ENCODE peak calls at places on chromosomes 3 and 15, in four cellular contexts. H is MM.1S, A is astrocyte, Z is psoas muscle. E is an unnamed sample.

GRCh38 chr3:39361252-39361927 is 21.8 kb upstream of the SLC25A38 start:
- DNase-seq in A (no peak), Z (no peak), H (no peak), E (no peak)

GRCh38 chr15:78390242-78390641 is 47.8 kb upstream of the IREB2 start:
- DNase-seq in A (no peak), H (no peak), Z (no peak), E (no peak)

GRCh38 chr3:34646911-34647465 is 848.6 kb downstream of the PDCD6IP start:
- DNase-seq in Z (no peak), H (peak), A (no peak), E (no peak)

GRCh38 chr3:60053518-60054265 is 1003.9 kb upstream of the CFAP20DC start:
- DNase-seq in A (peak), Z (no peak), H (no peak), E (no peak)

GRCh38 chr3:111311709-111312235 is 230.2 kb upstream of the CD96 start:
- DNase-seq in Z (no peak), H (peak), A (peak), E (no peak)

GRCh38 chr3:142844339-142844977 is 44.4 kb downstream of the PCOLCE2 start:
- DNase-seq in Z (no peak), A (peak), H (peak), E (no peak)

GRCh38 chr3:24608701-24609387 is 114.2 kb upstream of the THRB start:
- DNase-seq in A (no peak), Z (peak), H (no peak), E (no peak)

GRCh38 chr3:134609821-134610454 is 40.9 kb downstream of the KY start:
- DNase-seq in Z (no peak), A (no peak), H (no peak), E (no peak)

GRCh38 chr3:50226888-50227389 is 9.1 kb upstream of the GNAI2 start:
- DNase-seq in H (peak), A (no peak), Z (peak), E (no peak)

GRCh38 chr15:76206325-76206976 is 104.8 kb downstream of the ETFA start:
- DNase-seq in A (peak), Z (peak), H (no peak), E (peak)

GRCh38 chr3:117531078-117531477 is 821.5 kb downstream of the TUSC7 start:
- DNase-seq in Z (no peak), A (peak), H (no peak), E (no peak)

GRCh38 chr3:33219175-33219487 is 521 bp upstream of the SUSD5 start:
- DNase-seq in H (no peak), Z (no peak), A (no peak), E (no peak)
- H3K4me3 ChIP-seq in H (peak), Z (peak), A (peak), E (peak)

DNA sequence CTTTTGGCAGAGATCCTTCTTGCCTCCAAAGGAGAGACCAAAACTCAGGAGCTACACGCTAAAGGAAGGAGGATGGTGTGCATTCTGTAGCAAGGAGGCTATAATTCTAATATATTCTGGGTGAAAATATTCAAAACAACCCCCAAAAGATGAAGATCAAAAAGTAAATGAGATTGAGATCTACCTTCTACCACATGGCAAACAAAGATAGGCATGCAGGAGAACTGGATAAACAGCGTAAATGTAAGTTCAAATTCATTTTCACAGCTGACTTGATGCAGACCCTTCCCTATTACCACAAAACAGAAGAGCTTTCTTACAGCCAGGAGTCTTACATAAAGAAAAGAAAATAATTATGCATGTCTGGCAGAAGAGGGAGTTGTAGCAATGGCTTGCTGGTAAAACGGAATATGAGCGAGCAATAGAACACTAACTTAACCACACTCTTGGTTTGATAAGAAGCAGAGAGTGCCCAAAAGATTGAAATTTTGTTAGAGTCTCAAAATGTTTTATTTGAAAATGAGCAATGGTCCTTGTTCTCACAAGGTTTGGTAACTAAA is 272.7 kb downstream of the MECOM start:
- DNase-seq in H (no peak), A (peak), Z (no peak), E (no peak)
- TF ChIP-seq CTCF in H (no peak), A (no peak), Z (no peak), E (no peak)

GRCh38 chr3:42045719-42046243 is 45.4 kb upstream of the TRAK1 start:
- DNase-seq in A (no peak), H (no peak), Z (no peak), E (no peak)
- H3K27ac ChIP-seq in A (peak), H (no peak), Z (peak), E (peak)

GRCh38 chr3:27721717-27722564 is at the start of gene EOMES:
- DNase-seq in H (peak), A (peak), Z (peak), E (no peak)
- H3K4me3 ChIP-seq in H (peak), A (peak), Z (peak), E (no peak)

GRCh38 chr3:62134061-62134496 is 239.3 kb downstream of the FEZF2 start:
- DNase-seq in H (no peak), A (peak), Z (peak), E (peak)

GRCh38 chr3:62133015-62133414 is 240.3 kb downstream of the FEZF2 start:
- DNase-seq in H (no peak), A (no peak), Z (no peak), E (no peak)

GRCh38 chr3:62131050-62131449 is 242.3 kb downstream of the FEZF2 start:
- DNase-seq in Z (no peak), H (no peak), A (no peak), E (no peak)

GRCh38 chr3:62132027-62132590 is 241.2 kb downstream of the FEZF2 start:
- DNase-seq in A (no peak), H (no peak), Z (no peak), E (no peak)

DNA sequence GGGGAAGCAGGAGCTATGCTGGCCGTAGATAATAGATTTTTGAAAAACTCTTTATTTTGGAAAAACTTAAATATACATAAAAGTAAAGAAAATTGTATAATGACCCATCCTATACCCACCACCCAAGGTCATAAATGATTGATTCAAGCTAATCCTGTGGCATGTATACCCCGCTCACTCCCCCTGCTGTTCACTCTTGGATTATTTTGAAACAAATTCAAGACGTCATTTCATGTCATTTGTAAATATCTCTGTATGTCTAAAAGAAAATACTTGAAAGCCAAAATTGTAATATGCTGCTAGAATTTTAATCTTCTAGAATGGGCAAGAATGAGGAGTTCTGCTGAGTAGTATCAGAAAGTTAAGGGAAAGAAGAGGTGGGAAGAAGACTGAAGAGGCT is 241.7 kb downstream of the FEZF2 start:
- DNase-seq in H (no peak), Z (no peak), A (no peak), E (no peak)
- TF ChIP-seq CTCF in H (no peak), Z (peak), A (peak), E (no peak)

GRCh38 chr15:40593588-40594428 is at the start of gene KNL1:
- DNase-seq in A (peak), H (peak), Z (peak), E (peak)

GRCh38 chr15:40595773-40596172 is 1.7 kb downstream of the KNL1 start:
- DNase-seq in A (no peak), H (no peak), Z (no peak), E (no peak)

GRCh38 chr15:40595219-40595618 is 1.2 kb downstream of the KNL1 start:
- DNase-seq in A (no peak), H (no peak), Z (no peak), E (no peak)

GRCh38 chr15:40593130-40593529 is 919 bp upstream of the KNL1 start:
- DNase-seq in Z (no peak), H (peak), A (no peak), E (no peak)

DNA sequence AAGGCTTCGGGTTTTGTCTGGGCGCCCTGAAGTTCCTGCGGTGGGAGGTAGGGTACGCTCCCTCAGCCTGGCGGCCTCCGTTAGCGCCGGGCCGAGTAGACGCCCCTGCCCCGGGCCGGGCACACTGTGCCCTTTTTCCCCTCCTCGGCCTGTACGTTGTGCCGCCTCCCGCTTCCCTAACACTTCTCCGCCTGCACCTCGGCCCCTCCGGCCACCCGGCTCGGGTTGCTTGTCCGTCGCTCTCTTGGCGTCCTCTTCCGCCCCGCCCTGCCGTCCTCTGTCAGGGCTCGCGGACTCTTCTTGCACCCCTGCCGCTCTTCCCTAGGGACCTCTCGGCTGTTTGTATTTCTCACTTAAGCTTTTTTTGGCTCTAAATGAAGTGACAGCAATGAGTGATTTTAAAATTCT is 384 bp downstream of the KNL1 start:
- DNase-seq in H (peak), A (peak), Z (peak), E (peak)
- H3K27ac ChIP-seq in H (peak), A (peak), Z (peak), E (peak)

DNA sequence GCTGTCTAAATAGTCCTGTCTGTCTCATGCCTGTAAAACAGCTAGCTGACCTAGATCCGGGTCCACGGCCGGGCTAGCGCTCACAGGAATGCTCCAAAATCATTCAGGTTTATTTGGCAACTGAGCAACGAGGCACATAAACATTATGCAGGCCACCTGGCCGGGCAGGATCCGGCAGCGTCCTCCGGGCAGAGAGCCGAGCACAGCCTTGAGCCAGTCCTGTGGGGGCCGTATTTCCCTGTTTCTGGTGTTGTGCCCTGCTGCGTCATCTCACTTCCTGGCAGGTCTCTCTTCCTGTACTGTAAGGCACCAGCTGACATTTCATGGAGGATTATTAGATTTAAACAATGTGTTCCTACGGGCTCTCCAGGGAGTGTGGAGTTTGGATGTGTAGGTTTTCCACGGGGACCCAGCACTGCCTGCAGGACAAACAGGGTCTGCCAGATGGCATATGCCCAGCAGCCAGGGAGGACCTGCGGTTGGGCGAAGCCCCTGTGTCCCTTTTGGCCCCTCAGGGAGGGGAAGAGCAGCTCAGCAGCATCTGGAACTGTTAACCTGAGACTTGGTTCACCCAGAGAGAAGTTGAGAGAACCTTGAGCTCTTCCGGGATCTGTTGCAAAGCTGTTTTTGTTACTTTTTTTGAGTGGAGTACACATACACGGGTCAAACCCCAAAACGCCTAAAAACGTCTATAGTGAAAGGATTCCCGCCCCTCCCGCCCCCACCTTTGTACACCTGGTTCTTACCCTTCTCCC is 16.5 kb upstream of the LRRK1 start:
- DNase-seq in Z (peak), A (peak), H (no peak), E (peak)
- H3K4me3 ChIP-seq in Z (peak), A (no peak), H (no peak), E (no peak)

GRCh38 chr3:158789592-158789991 is 12.3 kb upstream of the MFSD1 start:
- DNase-seq in H (peak), Z (no peak), A (no peak), E (no peak)
- TF ChIP-seq CTCF in H (peak), Z (peak), A (peak), E (no peak)

E was measured in lung.